ENCODE peak calls at places on chromosomes 12 and 14, in ten cellular contexts. W is A549, T is AG04450, H is IMR-90, U is tibial nerve, Y is lower lobe of right lung, P is GM12878, G is RWPE2, C is gastrocnemius medialis, S is neural progenitor cell. N is an unnamed sample.

GRCh38 chr14:91100086-91100485 is 13.8 kb upstream of the DGLUCY start:
- DNase-seq in U (no peak), T (no peak), S (no peak), C (no peak), H (no peak), G (no peak), W (no peak), Y (no peak), P (no peak), N (no peak)

GRCh38 chr14:74610866-74611671 is 968 bp downstream of the LTBP2 start:
- DNase-seq in C (no peak), S (peak), H (peak), G (peak), P (no peak), W (no peak), Y (no peak), T (no peak), U (no peak), N (no peak)

GRCh38 chr12:118055865-118056773 is 4.9 kb downstream of the WSB2 start:
- DNase-seq in W (no peak), S (no peak), H (peak), P (no peak), G (no peak), C (no peak), U (no peak), T (no peak), Y (no peak), N (no peak)

GRCh38 chr12:69639400-69640016 is 28.8 kb upstream of the LRRC10 start:
- DNase-seq in G (no peak), T (peak), U (peak), P (peak), Y (peak), C (no peak), H (peak), W (peak), S (peak), N (peak)

GRCh38 chr12:56571131-56571530 is 49.5 kb downstream of the RBMS2 start:
- DNase-seq in P (no peak), G (no peak), U (no peak), Y (no peak), T (no peak), H (no peak), W (no peak), C (no peak), S (peak), N (no peak)

GRCh38 chr14:100988011-100988410 is 84.5 kb upstream of the RTL1 start:
- DNase-seq in U (no peak), G (no peak), W (peak), H (peak), T (no peak), C (no peak), Y (no peak), S (no peak), P (no peak), N (no peak)

GRCh38 chr14:54807428-54807827 is 95.2 kb downstream of the GCH1 start:
- DNase-seq in C (no peak), W (no peak), H (no peak), Y (no peak), G (no peak), P (no peak), S (no peak), U (no peak), T (no peak), N (no peak)

GRCh38 chr14:78612666-78613065 is 442.5 kb downstream of the NRXN3 start:
- DNase-seq in C (no peak), T (no peak), Y (no peak), H (no peak), W (no peak), P (no peak), G (no peak), S (no peak), U (no peak), N (no peak)

GRCh38 chr14:64438181-64438839 is 27.0 kb upstream of the AKAP5 start:
- DNase-seq in Y (no peak), P (no peak), H (peak), S (no peak), U (no peak), C (no peak), G (no peak), T (peak), W (peak), N (no peak)

GRCh38 chr12:54376596-54377468 is 7.7 kb downstream of the ZNF385A start:
- DNase-seq in W (no peak), P (no peak), S (no peak), U (peak), C (no peak), G (no peak), Y (no peak), T (no peak), H (no peak), N (no peak)

GRCh38 chr12:132161046-132161781 is 17.0 kb downstream of the NOC4L start:
- DNase-seq in G (no peak), C (no peak), H (peak), Y (no peak), S (no peak), T (no peak), U (no peak), W (no peak), P (no peak), N (no peak)

GRCh38 chr14:61927521-61927920 is 165.3 kb downstream of the SNAPC1 start:
- DNase-seq in C (no peak), S (peak), U (no peak), T (peak), Y (no peak), P (no peak), H (peak), W (no peak), G (no peak), N (no peak)

GRCh38 chr12:75783093-75783877 is 248.3 kb downstream of the PHLDA1 start:
- DNase-seq in G (no peak), P (no peak), T (no peak), Y (no peak), C (peak), S (no peak), U (no peak), H (peak), W (no peak), N (peak)

GRCh38 chr14:58638231-58639205 is 756 bp downstream of the DACT1 start:
- DNase-seq in T (no peak), W (no peak), U (no peak), S (peak), H (peak), C (no peak), P (no peak), G (no peak), Y (no peak), N (peak)

GRCh38 chr14:58640959-58641358 is 3.2 kb downstream of the DACT1 start:
- DNase-seq in T (no peak), P (no peak), H (no peak), U (no peak), W (no peak), C (no peak), G (no peak), S (no peak), Y (no peak), N (no peak)

GRCh38 chr14:58641509-58641908 is 3.7 kb downstream of the DACT1 start:
- DNase-seq in P (no peak), Y (no peak), W (no peak), C (no peak), H (no peak), T (no peak), S (no peak), G (no peak), U (no peak), N (no peak)

GRCh38 chr14:58637391-58638230 is at the start of gene DACT1:
- DNase-seq in Y (peak), S (peak), C (no peak), W (peak), T (peak), P (no peak), U (peak), G (no peak), H (peak), N (peak)

GRCh38 chr14:58639842-58640484 is 2.2 kb downstream of the DACT1 start:
- DNase-seq in S (peak), G (no peak), C (no peak), P (peak), H (peak), Y (no peak), U (peak), T (peak), W (peak), N (peak)
- H3K4me3 ChIP-seq in S (no peak), G (no peak), C (no peak), P (no peak), H (peak), Y (peak), U (peak), T (peak), W (no peak), N (peak)

DNA sequence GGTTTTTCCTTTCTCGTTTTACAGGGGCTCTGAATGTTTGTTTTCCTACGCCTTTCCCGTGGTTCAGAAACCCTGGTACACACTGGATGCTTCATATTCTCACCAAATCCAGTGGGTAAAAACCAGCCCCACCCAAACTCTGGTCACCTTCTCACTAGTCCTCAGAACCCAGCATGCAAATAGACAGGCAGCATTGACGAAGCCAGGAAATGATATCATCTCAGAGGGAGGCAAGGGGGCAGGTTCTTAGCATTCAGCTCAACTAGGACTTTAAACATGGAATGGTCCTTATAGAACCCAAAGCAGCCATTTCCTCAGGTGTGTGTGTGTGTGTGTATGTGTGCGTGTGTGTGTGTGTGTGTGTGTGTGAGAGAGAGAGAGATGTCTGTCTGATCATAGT is 142.0 kb downstream of the KCNK10 start:
- DNase-seq in G (no peak), S (no peak), Y (no peak), T (no peak), H (no peak), W (no peak), U (no peak), P (no peak), C (no peak), N (no peak)
- TF ChIP-seq CTCF in G (no peak), S (no peak), Y (no peak), T (no peak), H (no peak), W (no peak), U (no peak), P (no peak), C (no peak), N (no peak)

GRCh38 chr12:63301311-63301710 is 150.3 kb upstream of the AVPR1A start:
- DNase-seq in S (no peak), T (no peak), W (no peak), U (no peak), H (no peak), G (no peak), C (no peak), Y (no peak), P (no peak), N (no peak)

GRCh38 chr12:63304844-63305243 is 153.8 kb upstream of the AVPR1A start:
- DNase-seq in W (no peak), T (no peak), H (no peak), U (no peak), G (no peak), S (no peak), C (no peak), Y (no peak), P (no peak), N (no peak)

GRCh38 chr12:63306476-63306875 is 155.5 kb upstream of the AVPR1A start:
- DNase-seq in U (no peak), Y (no peak), P (no peak), T (no peak), H (no peak), S (no peak), C (no peak), W (no peak), G (no peak), N (no peak)

GRCh38 chr12:63302269-63302940 is 151.4 kb upstream of the AVPR1A start:
- DNase-seq in U (no peak), G (no peak), C (no peak), W (no peak), S (no peak), P (peak), Y (no peak), T (no peak), H (no peak), N (no peak)

DNA sequence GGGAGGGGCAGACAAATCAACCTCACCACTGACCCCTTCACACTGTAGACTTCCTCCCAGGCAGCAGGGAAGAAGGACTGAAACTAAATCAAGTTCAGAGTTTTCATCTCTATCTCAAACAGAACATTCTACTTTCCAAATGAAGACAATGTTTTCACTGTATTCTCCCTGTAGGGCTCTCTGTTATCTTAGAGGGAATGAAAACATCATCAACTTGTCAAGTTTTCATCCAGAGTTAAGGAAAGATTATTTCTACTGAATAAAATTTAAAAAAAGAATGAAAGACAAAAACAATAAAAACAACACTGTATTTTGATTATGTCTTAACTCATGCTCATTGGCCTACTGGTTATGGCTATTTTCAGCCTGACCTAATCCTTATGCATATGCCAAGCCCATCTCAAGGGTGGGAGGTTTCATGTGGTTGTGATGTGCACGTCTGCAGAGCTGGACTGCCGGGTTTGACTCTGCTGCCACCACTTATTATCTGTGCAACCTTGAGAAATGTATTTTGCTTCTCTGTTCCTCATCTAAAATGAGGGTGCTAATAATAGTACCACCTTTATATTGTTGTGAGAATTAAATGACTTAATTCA is 152.0 kb upstream of the AVPR1A start:
- DNase-seq in Y (no peak), W (no peak), U (no peak), G (no peak), C (no peak), T (no peak), P (no peak), H (no peak), S (no peak), N (no peak)
- H3K27ac ChIP-seq in Y (no peak), W (no peak), U (no peak), G (no peak), C (no peak), T (no peak), P (no peak), H (no peak), S (no peak), N (peak)

DNA sequence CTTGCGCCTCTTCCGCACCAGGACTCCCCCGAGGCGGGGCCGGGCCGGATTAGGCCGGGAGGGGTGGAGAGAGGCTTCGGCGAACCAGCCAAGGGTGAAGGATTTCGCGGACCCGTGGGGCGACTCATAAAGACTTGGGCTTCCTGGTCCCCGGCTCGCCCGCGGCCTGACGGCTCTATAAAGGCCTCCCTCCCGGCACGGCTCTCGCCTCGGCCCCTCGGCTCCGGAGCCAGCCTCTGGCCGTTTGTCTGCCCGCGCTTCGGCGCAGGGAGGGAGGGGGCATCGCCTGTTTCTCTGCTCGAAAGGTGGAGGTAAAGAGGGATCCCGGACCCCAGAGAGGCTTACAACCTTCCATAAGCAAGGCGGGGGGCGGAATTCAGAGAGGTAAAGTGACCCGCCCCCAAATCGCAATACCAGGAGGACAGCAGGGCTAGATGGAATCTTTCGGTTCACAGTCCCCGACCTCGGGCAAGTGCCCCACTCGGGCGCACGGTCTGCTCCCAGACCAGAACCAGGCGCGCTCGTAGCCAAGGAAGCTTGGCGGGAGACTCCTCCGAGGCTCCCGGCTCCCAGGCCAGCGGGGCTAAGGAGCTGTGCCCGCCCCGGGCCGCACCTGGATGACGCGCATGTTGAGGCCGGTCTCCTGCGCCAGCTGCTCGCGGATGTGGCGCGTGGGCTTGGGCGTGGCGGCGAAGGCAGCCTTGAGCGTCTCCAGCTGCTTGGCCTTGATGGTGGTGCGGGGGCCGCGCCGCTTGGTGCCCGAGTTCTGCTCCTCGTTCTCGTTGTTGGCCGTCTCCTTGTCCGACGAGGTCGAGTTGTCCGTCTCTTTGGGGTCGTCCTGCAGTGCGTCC is 3.9 kb downstream of the LHX5 start:
- DNase-seq in H (no peak), Y (no peak), W (no peak), G (no peak), C (no peak), T (no peak), U (no peak), P (no peak), S (peak), N (no peak)
- H3K4me3 ChIP-seq in H (peak), Y (peak), W (no peak), G (peak), C (peak), T (peak), U (no peak), P (no peak), S (peak), N (peak)

DNA sequence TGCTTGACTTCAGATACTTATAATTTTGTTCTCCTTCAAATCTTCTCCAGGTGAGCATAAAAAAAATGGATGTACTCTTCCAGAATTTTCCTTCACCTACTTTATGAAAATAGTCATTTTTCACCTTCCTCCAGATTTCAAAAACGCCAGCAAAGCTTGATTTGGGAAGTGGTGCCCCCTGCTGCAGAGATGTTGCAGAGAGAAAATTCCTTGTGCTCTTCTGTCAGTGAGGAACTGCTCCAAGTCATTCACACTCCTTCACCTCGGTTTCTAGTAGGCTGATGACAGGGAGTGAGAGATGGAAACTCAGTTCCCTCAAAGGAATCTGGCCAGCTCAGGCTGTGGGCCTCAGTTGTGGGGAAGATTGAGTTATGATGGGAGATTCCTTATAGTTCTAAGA is 24.2 kb upstream of the RNASE3 start:
- DNase-seq in P (no peak), W (no peak), H (no peak), C (no peak), Y (no peak), G (no peak), U (no peak), S (peak), T (no peak), N (no peak)
- TF ChIP-seq CTCF in P (peak), W (peak), H (peak), C (no peak), Y (peak), G (no peak), U (peak), S (peak), T (peak), N (peak)

DNA sequence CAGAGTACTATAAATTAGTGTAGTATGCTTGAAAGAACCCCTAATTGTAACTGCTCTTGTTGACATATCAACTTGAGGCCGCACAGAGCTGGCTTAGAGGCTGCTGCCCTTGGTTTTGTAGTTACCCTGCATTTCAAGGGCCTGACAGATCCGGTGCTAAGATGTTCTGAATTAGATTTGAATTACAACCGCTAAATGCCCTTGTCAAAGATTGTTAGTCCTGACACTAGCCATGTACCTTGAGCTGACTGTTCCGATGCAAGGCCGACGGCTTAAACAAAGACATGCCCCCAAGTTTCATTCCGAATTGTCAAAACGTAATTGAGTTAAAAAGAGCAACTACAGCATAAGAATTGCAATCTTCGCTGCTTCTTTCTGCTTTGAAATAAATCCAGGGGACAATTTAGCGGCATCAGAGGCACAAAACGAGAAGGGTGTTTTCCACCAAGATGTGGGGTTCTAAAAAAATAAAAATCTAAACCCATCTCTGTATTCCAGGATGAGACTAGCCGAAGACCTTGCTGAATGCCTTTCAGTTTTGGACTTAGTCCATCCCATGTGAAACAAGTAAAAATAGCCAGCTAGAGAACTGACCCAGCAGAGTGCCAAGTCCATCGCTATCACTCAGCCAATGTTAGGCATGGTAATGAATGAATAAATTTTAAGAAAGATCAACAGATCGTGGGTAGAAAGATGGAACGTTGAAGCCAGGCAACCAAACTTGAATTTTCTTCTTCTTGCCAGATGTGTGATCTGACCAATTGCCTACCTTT is 148.7 kb downstream of the DICER1 start:
- DNase-seq in H (no peak), G (no peak), Y (no peak), C (no peak), T (no peak), P (no peak), W (no peak), S (no peak), U (no peak), N (no peak)
- H3K27ac ChIP-seq in H (no peak), G (no peak), Y (no peak), C (no peak), T (no peak), P (no peak), W (no peak), S (no peak), U (no peak), N (no peak)

GRCh38 chr12:120438495-120439198 is 734 bp downstream of the COX6A1 start:
- DNase-seq in W (no peak), U (no peak), T (no peak), Y (no peak), G (no peak), C (no peak), H (no peak), S (no peak), P (no peak), N (no peak)

GRCh38 chr12:120444676-120445075 is 1.5 kb downstream of the TRIAP1 start:
- DNase-seq in Y (no peak), U (no peak), W (no peak), S (no peak), C (no peak), P (no peak), T (no peak), G (no peak), H (no peak), N (no peak)

GRCh38 chr12:120437735-120438494 is at the start of gene COX6A1:
- DNase-seq in T (peak), S (peak), P (peak), H (peak), G (peak), Y (peak), W (peak), U (peak), C (peak), N (peak)

DNA sequence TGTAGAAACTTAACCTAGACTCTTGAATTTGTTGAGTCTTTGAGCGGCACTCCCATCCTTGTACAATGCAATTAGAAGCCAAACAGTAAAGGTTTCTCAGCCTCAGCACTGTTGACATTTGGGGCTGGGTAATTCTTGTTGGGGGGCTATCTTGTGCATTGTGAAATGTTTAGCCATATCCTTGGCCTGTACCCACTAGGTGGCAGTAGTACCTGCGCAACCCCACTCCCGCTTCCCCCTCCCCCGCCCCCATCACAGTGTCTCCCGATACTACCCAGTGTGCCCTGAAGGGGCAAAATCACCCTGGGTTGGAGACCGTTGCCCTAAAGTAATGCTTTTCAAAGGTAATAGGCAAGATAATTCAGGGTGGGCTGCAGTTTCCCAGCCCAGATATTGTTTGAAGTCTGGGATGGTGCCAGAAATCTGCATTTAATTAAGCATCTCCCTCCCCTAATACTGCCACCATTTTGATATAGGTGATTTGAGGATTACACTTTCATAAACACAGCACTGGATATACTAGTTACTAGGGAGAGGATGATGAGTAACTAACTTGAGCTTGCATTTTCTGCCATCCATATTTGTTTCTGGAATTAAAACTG is 1.8 kb downstream of the COX6A1 start:
- DNase-seq in H (peak), P (peak), S (peak), Y (no peak), T (no peak), C (peak), G (no peak), U (peak), W (peak), N (peak)
- H3K4me3 ChIP-seq in H (no peak), P (peak), S (peak), Y (no peak), T (no peak), C (peak), G (peak), U (no peak), W (no peak), N (peak)

N was measured in heart right ventricle.